ENCODE peak calls at places on chromosome 7, in seven cellular contexts. O is IMR-90, E is body of pancreas, Z is suprapubic skin, C is heart left ventricle, H is uterus, D is right lobe of liver. U is an unnamed sample.

GRCh38 chr7:36473454-36474282 is 84.0 kb downstream of the ANLN start:
- DNase-seq in O (no peak), E (peak; percentile 70), Z (no peak), C (no peak), H (no peak), D (peak; percentile 40), U (peak; percentile 68)

GRCh38 chr7:157910446-157910845 is 573.6 kb downstream of the DNAJB6 start:
- DNase-seq in O (no peak), E (no peak), Z (no peak), C (no peak), H (no peak), D (no peak), U (peak; percentile 35)

GRCh38 chr7:84780158-84781124 is 406.4 kb downstream of the SEMA3D start:
- DNase-seq in O (no peak), E (no peak), Z (no peak), C (no peak), H (no peak), D (no peak), U (no peak)

GRCh38 chr7:7579638-7580037 is 13.0 kb downstream of the MIOS start:
- DNase-seq in O (no peak), E (no peak), Z (no peak), C (no peak), H (no peak), D (no peak), U (no peak)

GRCh38 chr7:136033413-136034031 is 56.4 kb upstream of the MTPN start:
- DNase-seq in O (no peak), E (no peak), Z (no peak), C (no peak), H (peak; percentile 76), D (no peak), U (peak; percentile 80)

GRCh38 chr7:43467406-43467805 is 115.5 kb upstream of the STK17A start:
- DNase-seq in O (peak; percentile 55), E (no peak), Z (no peak), C (no peak), H (no peak), D (no peak), U (no peak)

GRCh38 chr7:77797734-77798393 is 370 bp downstream of the TMEM60 start:
- DNase-seq in O (peak; percentile 34), E (no peak), Z (peak; percentile 79), C (no peak), H (no peak), D (no peak), U (no peak)

GRCh38 chr7:36967387-36967786 is 243.1 kb upstream of the AOAH start:
- DNase-seq in O (peak; percentile 62), E (peak; percentile 55), Z (peak; percentile 67), C (peak; percentile 63), H (peak; percentile 59), D (peak; percentile 47), U (peak; percentile 77)

GRCh38 chr7:1136841-1137516 is 23.0 kb downstream of the ZFAND2A start:
- DNase-seq in O (no peak), E (no peak), Z (no peak), C (no peak), H (no peak), D (no peak), U (no peak)

GRCh38 chr7:139118803-139119485 is 9.4 kb upstream of the ZC3HAV1 start:
- DNase-seq in O (peak; percentile 37), E (no peak), Z (no peak), C (no peak), H (no peak), D (no peak), U (no peak)

GRCh38 chr7:107505997-107506682 is 36.3 kb downstream of the GPR22 start:
- DNase-seq in O (peak; percentile 16), E (peak; percentile 81), Z (no peak), C (no peak), H (no peak), D (peak; percentile 24), U (no peak)

GRCh38 chr7:118158766-118159165 is 25.2 kb upstream of the LSM8 start:
- DNase-seq in O (no peak), E (no peak), Z (no peak), C (no peak), H (no peak), D (no peak), U (no peak)

GRCh38 chr7:148806187-148806586 is 77.9 kb downstream of the EZH2 start:
- DNase-seq in O (no peak), E (no peak), Z (no peak), C (no peak), H (no peak), D (no peak), U (no peak)

GRCh38 chr7:85000973-85001372 is 185.9 kb downstream of the SEMA3D start:
- DNase-seq in O (no peak), E (no peak), Z (no peak), C (no peak), H (no peak), D (no peak), U (no peak)

GRCh38 chr7:140230862-140231778 is 54.3 kb upstream of the KDM7A start:
- DNase-seq in O (peak; percentile 39), E (peak; percentile 52), Z (peak; percentile 78), C (peak; percentile 52), H (peak; percentile 21), D (peak; percentile 57), U (peak; percentile 59)

DNA sequence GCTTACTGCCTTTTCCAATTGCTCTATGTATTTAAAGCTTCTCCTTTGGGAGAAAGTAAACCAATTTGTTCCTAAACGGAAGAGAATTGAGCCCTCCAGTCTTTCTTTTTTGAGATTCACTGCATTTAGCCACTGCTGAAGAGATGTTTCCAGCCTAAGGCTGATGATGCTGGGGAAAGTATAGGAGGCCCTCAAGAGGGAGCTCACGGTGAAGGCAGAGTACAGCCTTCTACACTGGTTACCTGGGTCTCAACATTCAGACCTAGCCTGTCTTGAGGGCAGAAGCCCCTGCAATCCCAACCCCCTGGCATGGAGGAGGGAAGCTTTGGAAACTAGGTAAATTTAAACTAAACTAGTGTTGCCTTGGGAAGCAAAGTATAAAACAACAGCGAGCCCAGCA is 316.7 kb upstream of the TPK1 start:
- DNase-seq in O (no peak), E (no peak), Z (no peak), C (no peak), H (no peak), D (no peak), U (no peak)
- H3K4me1 ChIP-seq in O (no peaks in the 10 kb centered on the region), E (no peaks in the 10 kb centered on the region), Z (no peaks in the 10 kb centered on the region), C (no peaks in the 10 kb centered on the region), H (no peaks in the 10 kb centered on the region), D (no peaks in the 10 kb centered on the region), U (no peaks in the 10 kb centered on the region)

DNA sequence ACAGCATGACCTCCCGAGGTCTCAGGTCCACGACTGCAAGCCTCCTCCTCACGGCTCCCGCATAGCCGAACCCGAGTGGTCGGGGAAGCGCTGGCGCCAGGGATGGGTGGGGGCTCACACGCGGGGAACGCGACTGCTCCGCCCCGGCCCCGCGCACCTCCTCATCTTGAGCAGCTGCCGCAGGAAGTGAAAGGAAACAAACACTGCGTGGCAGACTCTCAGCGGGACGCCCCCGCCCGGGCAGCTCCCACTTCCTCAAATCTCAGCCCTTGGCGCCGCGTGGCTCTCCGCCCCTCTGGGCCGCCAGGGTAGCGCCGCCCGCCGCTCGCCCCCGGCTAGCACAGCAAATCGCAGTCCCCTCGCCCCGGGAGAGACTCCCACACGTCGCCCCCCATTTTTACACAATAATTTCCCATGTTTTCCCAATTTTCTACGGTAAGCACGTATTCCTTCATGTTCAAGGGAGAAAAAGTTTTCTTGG is at the start of gene TMEM243:
- DNase-seq in O (peak; percentile 68), E (peak; percentile 68), Z (peak; percentile 90), C (peak; percentile 85), H (peak; percentile 73), D (peak; percentile 85), U (peak; percentile 80)
- TF ChIP-seq POLR2A in O (peak; percentile 68), E (peak; percentile 75), Z (peak; percentile 69), C (peak; percentile 51), H (peak; percentile 11), D (peak; percentile 53), U (no peak)

GRCh38 chr7:40095226-40095625 is 39.2 kb downstream of the MPLKIP start:
- DNase-seq in O (no peak), E (no peak), Z (no peak), C (no peak), H (no peak), D (no peak), U (no peak)
- H3K36me3 ChIP-seq in O (peaks cover 21% of the 10 kb centered on the region), E (peaks cover 15% of the 10 kb centered on the region), Z (peaks cover 44% of the 10 kb centered on the region), C (peaks cover 30% of the 10 kb centered on the region), H (no peaks in the 10 kb centered on the region), D (peaks cover 17% of the 10 kb centered on the region), U (no peaks in the 10 kb centered on the region)

GRCh38 chr7:104981671-104982036 is 32.4 kb upstream of the KMT2E start:
- DNase-seq in O (no peak), E (no peak), Z (no peak), C (no peak), H (no peak), D (no peak), U (no peak)
- H3K4me1 ChIP-seq in O (peaks cover 20% of the 10 kb centered on the region), E (peaks cover 81% of the 10 kb centered on the region), Z (peaks cover 90% of the 10 kb centered on the region), C (peaks cover 85% of the 10 kb centered on the region), H (no peaks in the 10 kb centered on the region), D (no peaks in the 10 kb centered on the region), U (peaks cover 59% of the 10 kb centered on the region)

DNA sequence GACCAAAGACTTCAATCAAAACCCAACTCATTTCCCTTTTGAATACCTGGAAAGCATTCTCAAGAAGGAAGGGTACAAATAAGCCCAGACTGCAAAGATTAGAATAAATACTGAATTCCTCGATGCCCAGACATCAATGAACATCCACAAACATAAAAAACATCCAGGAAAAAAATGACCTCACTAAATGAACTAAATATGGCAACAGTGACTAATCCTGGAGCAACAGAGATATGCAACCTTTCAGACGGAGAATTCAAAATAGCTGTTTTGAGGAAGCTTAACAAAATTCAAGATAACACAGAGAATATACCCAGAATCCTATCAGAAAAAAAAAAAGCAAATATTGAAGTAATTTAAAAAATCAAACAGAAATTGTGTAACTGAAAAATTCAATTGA is 43.2 kb downstream of the PCLO start:
- DNase-seq in O (no peak), E (no peak), Z (no peak), C (no peak), H (no peak), D (no peak), U (no peak)
- TF ChIP-seq POLR2A in O (no peak), E (no peak), Z (no peak), C (no peak), H (no peak), D (no peak), U (no peak)

GRCh38 chr7:45067582-45067981 is 21.2 kb downstream of the NACAD start:
- DNase-seq in O (no peak), E (no peak), Z (no peak), C (no peak), H (no peak), D (no peak), U (no peak)

GRCh38 chr7:45066409-45066808 is 22.4 kb downstream of the NACAD start:
- DNase-seq in O (no peak), E (no peak), Z (no peak), C (no peak), H (no peak), D (no peak), U (no peak)

GRCh38 chr7:45068236-45069023 is 20.3 kb downstream of the NACAD start:
- DNase-seq in O (no peak), E (no peak), Z (no peak), C (no peak), H (no peak), D (no peak), U (no peak)

GRCh38 chr7:45064047-45064725 is 24.6 kb downstream of the NACAD start:
- DNase-seq in O (no peak), E (no peak), Z (no peak), C (no peak), H (no peak), D (no peak), U (no peak)

GRCh38 chr7:45065031-45065995 is 23.5 kb downstream of the NACAD start:
- DNase-seq in O (no peak), E (no peak), Z (no peak), C (no peak), H (no peak), D (no peak), U (no peak)
- H3K36me3 ChIP-seq in O (peaks cover 47% of the 10 kb centered on the region), E (no peaks in the 10 kb centered on the region), Z (peaks cover 60% of the 10 kb centered on the region), C (peaks cover 50% of the 10 kb centered on the region), H (no peaks in the 10 kb centered on the region), D (peaks cover 43% of the 10 kb centered on the region), U (no peaks in the 10 kb centered on the region)

GRCh38 chr7:81744389-81744788 is 25.5 kb downstream of the HGF start:
- DNase-seq in O (no peak), E (no peak), Z (no peak), C (no peak), H (no peak), D (no peak), U (no peak)
- H3K4me1 ChIP-seq in O (no peaks in the 10 kb centered on the region), E (no peaks in the 10 kb centered on the region), Z (no peaks in the 10 kb centered on the region), C (no peaks in the 10 kb centered on the region), H (no peaks in the 10 kb centered on the region), D (no peaks in the 10 kb centered on the region), U (no peaks in the 10 kb centered on the region)